ENCODE peak calls at places on chromosomes 12 and 14, in nine cellular contexts. X is H9; S is GM23338; Q is mesendoderm; U is NCI-H460; Z is small intestine; J is nephron progenitor cell; E is NCI-H1105; H is activated T-helper 1 cell treated with anti-CD3 and anti-CD28 coated beads, Interleukin-2, amount 50 U/mL, for 16 hours. C is an unnamed sample.

GRCh38 chr14:24913026-24913425 is 136.9 kb downstream of the STXBP6 start:
- DNase-seq in X (no peak), S (no peak), Q (no peak), U (no peak), Z (no peak), J (no peak), E (no peak), H (no peak), C (no peak)

GRCh38 chr14:101840649-101841365 is 79.3 kb downstream of the PPP2R5C start:
- DNase-seq in X (no peak), S (peak; percentile 43), Q (peak; percentile 44), U (no peak), Z (no peak), J (no peak), E (no peak), H (no peak), C (no peak)

GRCh38 chr14:23077962-23078361 is 17.0 kb downstream of the ACIN1 start:
- DNase-seq in X (no peak), S (no peak), Q (no peak), U (no peak), Z (no peak), J (no peak), E (no peak), H (no peak), C (no peak)

GRCh38 chr12:109770104-109770860 is 56.7 kb downstream of the FAM222A start:
- DNase-seq in X (peak; percentile 25), S (no peak), Q (no peak), U (no peak), Z (no peak), J (no peak), E (no peak), H (no peak), C (no peak)

GRCh38 chr14:100861188-100861936 is 35.4 kb downstream of the MEG3 start:
- DNase-seq in X (no peak), S (no peak), Q (no peak), U (no peak), Z (no peak), J (no peak), E (no peak), H (no peak), C (no peak)

GRCh38 chr14:91352696-91353692 is 64.6 kb downstream of the CCDC88C start:
- DNase-seq in X (no peak), S (no peak), Q (no peak), U (no peak), Z (no peak), J (no peak), E (no peak), H (no peak), C (no peak)

GRCh38 chr12:133026996-133027395 is 10.3 kb upstream of the ZNF84 start:
- DNase-seq in X (no peak), S (no peak), Q (no peak), U (no peak), Z (no peak), J (no peak), E (no peak), H (no peak), C (no peak)

GRCh38 chr12:51118706-51119105 is 35.3 kb upstream of the CSRNP2 start:
- DNase-seq in X (no peak), S (no peak), Q (peak; percentile 87), U (no peak), Z (peak; percentile 66), J (no peak), E (no peak), H (no peak), C (no peak)

GRCh38 chr12:121124402-121125109 is 8.1 kb upstream of the P2RX7 start:
- DNase-seq in X (no peak), S (peak; percentile 23), Q (peak; percentile 98), U (peak; percentile 67), Z (peak; percentile 82), J (no peak), E (no peak), H (no peak), C (peak; percentile 16)

GRCh38 chr12:31321565-31322228 is 4.3 kb downstream of the SINHCAF start:
- DNase-seq in X (no peak), S (no peak), Q (no peak), U (no peak), Z (no peak), J (no peak), E (no peak), H (no peak), C (no peak)

C was measured in activated T-helper 9 cell treated with anti-CD3 and anti-CD28 coated beads, Interleukin-2, amount 50 U/mL, for 16 hours.